ENCODE peak calls at places on chromosome 15, in six cellular contexts. O is ovary, K is mammary epithelial cell, C is brain microvascular endothelial cell, H is WERI-Rb-1, Z is Karpas-422. S is an unnamed sample.

GRCh38 chr15:98957655-98958054 is 49.9 kb downstream of the PGPEP1L start:
- DNase-seq in O (no peak), K (no peak), C (no peak), H (no peak), Z (no peak), S (no peak)

GRCh38 chr15:34759347-34759746 is 4.5 kb upstream of the GJD2 start:
- DNase-seq in O (no peak), K (no peak), C (no peak), H (no peak), Z (no peak), S (no peak)

GRCh38 chr15:84669726-84670125 is 11.7 kb upstream of the NMB start:
- DNase-seq in O (no peak), K (no peak), C (no peak), H (no peak), Z (no peak), S (no peak)

GRCh38 chr15:60128710-60129109 is 124.6 kb downstream of the FOXB1 start:
- DNase-seq in O (no peak), K (no peak), C (no peak), H (no peak), Z (no peak), S (no peak)

GRCh38 chr15:64566102-64566501 is 105.7 kb downstream of the ZNF609 start:
- DNase-seq in O (no peak), K (no peak), C (no peak), H (no peak), Z (no peak), S (no peak)

GRCh38 chr15:89375093-89376062 is 40.8 kb upstream of the POLG start:
- DNase-seq in O (no peak), K (no peak), C (no peak), H (no peak), Z (no peak), S (no peak)

GRCh38 chr15:30649952-30650929 is 24.3 kb downstream of the ARHGAP11B start:
- DNase-seq in O (no peak), K (no peak), C (no peak), H (no peak), Z (no peak), S (no peak)

GRCh38 chr15:36653851-36654250 is 74.4 kb downstream of the CDIN1 start:
- DNase-seq in O (no peak), K (peak; percentile 90), C (no peak), H (no peak), Z (no peak), S (peak; percentile 75)

GRCh38 chr15:92617197-92618037 is 38.2 kb downstream of the FAM174B start:
- DNase-seq in O (peak; percentile 84), K (no peak), C (peak; percentile 83), H (no peak), Z (no peak), S (no peak)

GRCh38 chr15:41010335-41010734 is 57.1 kb downstream of the CHAC1 start:
- DNase-seq in O (no peak), K (no peak), C (no peak), H (no peak), Z (no peak), S (no peak)

GRCh38 chr15:82810061-82810862 is 834 bp downstream of the WHAMM start:
- DNase-seq in O (peak; percentile 42), K (peak; percentile 48), C (no peak), H (peak; percentile 30), Z (peak; percentile 83), S (no peak)

GRCh38 chr15:92654662-92655061 is 913 bp downstream of the FAM174B start:
- DNase-seq in O (no peak), K (no peak), C (no peak), H (no peak), Z (no peak), S (no peak)

GRCh38 chr15:59540654-59541053 is 70.9 kb upstream of the GCNT3 start:
- DNase-seq in O (no peak), K (no peak), C (no peak), H (no peak), Z (no peak), S (no peak)

GRCh38 chr15:69686626-69687025 is 234.0 kb downstream of the RPLP1 start:
- DNase-seq in O (no peak), K (no peak), C (no peak), H (no peak), Z (no peak), S (no peak)

GRCh38 chr15:65069179-65069578 is 1.4 kb upstream of the RASL12 start:
- DNase-seq in O (no peak), K (no peak), C (peak; percentile 20), H (no peak), Z (no peak), S (no peak)

GRCh38 chr15:90471126-90471525 is 58.6 kb upstream of the CRTC3 start:
- DNase-seq in O (no peak), K (no peak), C (no peak), H (no peak), Z (no peak), S (no peak)

GRCh38 chr15:67023517-67024321 is 41.7 kb upstream of the SMAD3 start:
- DNase-seq in O (peak; percentile 62), K (peak; percentile 49), C (no peak), H (no peak), Z (no peak), S (no peak)

GRCh38 chr15:64422697-64423096 is 35.1 kb downstream of the TRIP4 start:
- DNase-seq in O (no peak), K (no peak), C (no peak), H (no peak), Z (no peak), S (no peak)

GRCh38 chr15:50135123-50135541 is 16.1 kb upstream of the ATP8B4 start:
- DNase-seq in O (no peak), K (no peak), C (peak; percentile 30), H (no peak), Z (no peak), S (no peak)

GRCh38 chr15:61715082-61715481 is 345.2 kb downstream of the VPS13C start:
- DNase-seq in O (no peak), K (peak; percentile 69), C (no peak), H (no peak), Z (no peak), S (peak; percentile 6)

DNA sequence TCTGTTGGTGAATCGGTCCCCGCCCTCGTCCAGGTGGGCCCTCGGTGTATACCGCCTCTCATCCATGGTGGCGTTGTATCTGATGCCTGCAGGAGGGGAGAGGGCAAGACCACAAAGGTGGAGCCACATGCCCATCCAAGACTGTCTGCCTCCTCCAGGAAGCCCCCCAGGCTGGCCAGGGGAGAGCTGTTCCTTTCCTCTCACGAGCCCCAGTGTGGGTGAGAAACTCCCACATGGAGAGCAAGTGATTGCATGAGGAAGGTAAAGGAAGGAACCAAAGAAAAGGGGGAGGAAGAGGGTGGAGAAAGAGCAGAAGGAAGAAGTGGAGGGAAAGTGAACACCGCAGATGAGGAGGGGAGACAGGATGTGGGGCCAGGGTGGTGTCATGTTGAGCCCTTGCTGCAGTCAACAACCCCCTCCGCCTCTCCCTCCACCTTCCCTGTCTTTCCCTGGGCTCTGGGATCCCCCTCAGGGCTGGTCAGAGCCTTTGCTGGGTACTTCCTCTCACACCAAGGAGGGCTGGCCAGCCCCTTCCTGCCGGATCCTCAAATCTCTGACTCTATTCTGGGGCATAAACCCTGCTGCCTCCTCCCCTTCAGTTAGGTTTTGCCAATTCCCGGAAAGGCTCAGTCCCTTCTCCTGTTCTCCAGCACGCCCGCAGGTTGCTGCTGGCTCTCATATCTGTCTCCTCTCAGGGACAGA is 49.3 kb downstream of the FEM1B start:
- DNase-seq in O (no peak), K (no peak), C (no peak), H (no peak), Z (no peak), S (no peak)
- H3K27ac ChIP-seq in O (no peak overlapping the region), K (no peak overlapping the region), C (no peak overlapping the region), H (no peak overlapping the region), Z (no peak overlapping the region), S (no peak overlapping the region)

GRCh38 chr15:48061588-48061987 is 59.2 kb upstream of the SLC24A5 start:
- DNase-seq in O (no peak), K (no peak), C (no peak), H (no peak), Z (no peak), S (no peak)

GRCh38 chr15:48062476-48062875 is 58.3 kb upstream of the SLC24A5 start:
- DNase-seq in O (no peak), K (no peak), C (peak; percentile 44), H (no peak), Z (no peak), S (no peak)

GRCh38 chr15:48058371-48058770 is 62.4 kb upstream of the SLC24A5 start:
- DNase-seq in O (no peak), K (no peak), C (no peak), H (no peak), Z (no peak), S (no peak)

GRCh38 chr15:48060396-48060795 is 60.4 kb upstream of the SLC24A5 start:
- DNase-seq in O (no peak), K (no peak), C (no peak), H (no peak), Z (no peak), S (no peak)

DNA sequence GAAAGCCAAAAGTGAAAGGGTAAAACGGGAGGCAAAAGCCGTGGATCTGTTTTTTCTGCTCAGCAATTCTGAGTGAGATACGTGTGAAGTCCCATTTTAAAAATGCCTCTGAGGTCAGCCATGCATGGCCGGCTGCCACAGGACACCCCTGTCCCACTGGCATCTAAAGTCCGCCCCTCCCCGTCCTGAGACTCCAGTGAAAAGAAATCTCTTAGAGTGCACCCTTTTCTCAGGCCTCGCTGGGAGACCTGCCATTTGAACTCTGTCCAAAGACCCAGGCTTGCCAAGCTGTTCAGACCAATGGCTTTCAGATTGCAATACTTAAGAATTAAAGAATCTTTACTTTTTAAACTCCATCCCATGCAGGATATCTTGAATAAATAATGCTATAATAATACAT is 61.0 kb upstream of the SLC24A5 start:
- DNase-seq in O (peak; percentile 61), K (no peak), C (no peak), H (no peak), Z (no peak), S (no peak)
- H3K27ac ChIP-seq in O (no peak overlapping the region), K (no peak overlapping the region), C (no peak overlapping the region), H (no peak overlapping the region), Z (no peak overlapping the region), S (no peak overlapping the region)

GRCh38 chr15:55998478-55998877 is 5.1 kb upstream of the NEDD4 start:
- DNase-seq in O (no peak), K (peak; percentile 67), C (no peak), H (no peak), Z (no peak), S (no peak)

GRCh38 chr15:55999635-56000034 is 6.2 kb upstream of the NEDD4 start:
- DNase-seq in O (no peak), K (peak; percentile 78), C (no peak), H (no peak), Z (no peak), S (peak; percentile 70)

DNA sequence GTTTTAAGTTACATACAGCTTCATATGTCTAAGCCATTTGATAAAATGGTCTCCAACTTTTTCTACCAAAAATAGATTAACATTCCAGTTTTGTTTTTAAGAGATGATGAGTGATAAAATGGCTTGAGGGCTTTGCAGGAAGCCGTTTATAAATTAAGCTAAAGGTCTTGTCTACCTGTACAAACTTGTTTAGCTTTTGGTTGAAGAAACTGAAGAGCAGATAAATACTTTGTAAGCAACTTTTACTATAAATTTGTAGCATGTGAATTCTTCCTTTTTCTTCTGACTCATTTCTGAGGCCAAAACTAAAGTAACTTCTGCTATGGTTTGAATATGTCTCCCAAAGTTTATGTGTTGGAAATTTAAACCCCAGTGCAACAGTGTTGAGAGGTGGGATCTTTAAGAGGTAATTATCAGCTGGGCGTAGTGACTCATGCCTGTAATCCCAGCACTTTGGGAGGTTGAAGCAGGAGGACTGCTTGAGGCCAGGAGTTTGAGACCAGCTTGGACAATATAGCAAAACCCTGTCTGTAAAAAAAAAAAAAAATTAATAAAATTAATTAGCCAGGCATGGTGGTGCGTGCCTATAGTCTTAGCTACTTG is 8.2 kb upstream of the NEDD4 start:
- DNase-seq in O (no peak), K (peak; percentile 85), C (no peak), H (no peak), Z (no peak), S (peak; percentile 53)
- H3K27ac ChIP-seq in O (no peak overlapping the region), K (peak overlapping the region; percentile 68), C (no peak overlapping the region), H (no peak overlapping the region), Z (no peak overlapping the region), S (peak overlapping the region; percentile 87)

GRCh38 chr15:45198337-45199135 is 10.8 kb upstream of the SHF start:
- DNase-seq in O (peak; percentile 94), K (peak; percentile 96), C (peak; percentile 94), H (peak; percentile 91), Z (peak; percentile 97), S (peak; percentile 84)
- H3K27ac ChIP-seq in O (peak overlapping the region; percentile 97), K (peak overlapping the region; percentile 42), C (peak overlapping the region; percentile 26), H (peak overlapping the region; percentile 98), Z (peak overlapping the region; percentile 85), S (peak overlapping the region; percentile 79)